ENCODE peak calls at places on chromosomes 3 and 15, in five cellular contexts. One of them, this sample, is unnamed.

GRCh38 chr15:101210058-101210457 is 41.8 kb downstream of the CHSY1 start:
- DNase-seq in AG10803: no peak
- DNase-seq in heart right ventricle: no peak
- DNase-seq in A549: no peak
- DNase-seq in lung: no peak
- DNase-seq in this sample: no peak

GRCh38 chr3:78476076-78476475 is 1291.7 kb downstream of the ROBO1 start:
- DNase-seq in AG10803: no peak
- DNase-seq in A549: no peak
- DNase-seq in lung: no peak
- DNase-seq in heart right ventricle: no peak
- DNase-seq in this sample: no peak

GRCh38 chr15:93656041-93656440 is 567.0 kb upstream of the RGMA start:
- DNase-seq in AG10803: no peak
- DNase-seq in A549: no peak
- DNase-seq in heart right ventricle: no peak
- DNase-seq in lung: no peak
- DNase-seq in this sample: no peak

GRCh38 chr15:70748281-70748747 is 15.0 kb downstream of the UACA start:
- DNase-seq in A549: no peak
- DNase-seq in lung: no peak
- DNase-seq in heart right ventricle: peak
- DNase-seq in AG10803: peak
- DNase-seq in this sample: peak

GRCh38 chr3:48417529-48418108 is 12.3 kb downstream of the PLXNB1 start:
- DNase-seq in lung: no peak
- DNase-seq in AG10803: no peak
- DNase-seq in heart right ventricle: no peak
- DNase-seq in A549: no peak
- DNase-seq in this sample: no peak

GRCh38 chr15:38504680-38505467 is 50.9 kb downstream of the FAM98B start:
- DNase-seq in heart right ventricle: no peak
- DNase-seq in AG10803: no peak
- DNase-seq in A549: no peak
- DNase-seq in lung: no peak
- DNase-seq in this sample: no peak

GRCh38 chr3:10219737-10220136 is 28.5 kb upstream of the TATDN2 start:
- DNase-seq in lung: no peak
- DNase-seq in AG10803: no peak
- DNase-seq in A549: no peak
- DNase-seq in heart right ventricle: no peak
- DNase-seq in this sample: no peak

GRCh38 chr3:113264249-113264648 is 52.9 kb downstream of the BOC start:
- DNase-seq in lung: no peak
- DNase-seq in A549: no peak
- DNase-seq in AG10803: no peak
- DNase-seq in heart right ventricle: no peak
- DNase-seq in this sample: no peak

GRCh38 chr15:84794148-84794547 is 23.0 kb upstream of the ALPK3 start:
- DNase-seq in heart right ventricle: no peak
- DNase-seq in AG10803: no peak
- DNase-seq in A549: no peak
- DNase-seq in lung: no peak
- DNase-seq in this sample: no peak

GRCh38 chr3:145124886-145125285 is 1036.1 kb downstream of the PLOD2 start:
- DNase-seq in lung: no peak
- DNase-seq in heart right ventricle: no peak
- DNase-seq in AG10803: no peak
- DNase-seq in A549: no peak
- DNase-seq in this sample: no peak

GRCh38 chr3:150673966-150674365 is 29.8 kb downstream of the ERICH6 start:
- DNase-seq in A549: no peak
- DNase-seq in AG10803: no peak
- DNase-seq in heart right ventricle: no peak
- DNase-seq in lung: no peak
- DNase-seq in this sample: no peak

GRCh38 chr15:60673918-60674558 is 195.1 kb upstream of the ICE2 start:
- DNase-seq in A549: peak
- DNase-seq in heart right ventricle: no peak
- DNase-seq in lung: peak
- DNase-seq in AG10803: peak
- DNase-seq in this sample: peak

GRCh38 chr3:44476963-44477311 is 533 bp downstream of the ZNF445 start:
- DNase-seq in AG10803: no peak
- DNase-seq in lung: no peak
- DNase-seq in heart right ventricle: no peak
- DNase-seq in A549: no peak
- DNase-seq in this sample: no peak

GRCh38 chr3:197367081-197367780 is 68.8 kb upstream of the DLG1 start:
- DNase-seq in AG10803: peak
- DNase-seq in lung: peak
- DNase-seq in A549: peak
- DNase-seq in heart right ventricle: no peak
- DNase-seq in this sample: peak

GRCh38 chr15:49421991-49422390 is 1.1 kb upstream of the FGF7 start:
- DNase-seq in A549: no peak
- DNase-seq in lung: no peak
- DNase-seq in heart right ventricle: peak
- DNase-seq in AG10803: peak
- DNase-seq in this sample: peak

GRCh38 chr3:69216981-69217380 is 94.6 kb upstream of the LMOD3 start:
- DNase-seq in A549: no peak
- DNase-seq in AG10803: no peak
- DNase-seq in lung: no peak
- DNase-seq in heart right ventricle: no peak
- DNase-seq in this sample: no peak

GRCh38 chr15:59203572-59203971 is 3.1 kb upstream of the LDHAL6B start:
- DNase-seq in A549: no peak
- DNase-seq in lung: no peak
- DNase-seq in AG10803: no peak
- DNase-seq in heart right ventricle: no peak
- DNase-seq in this sample: no peak

GRCh38 chr3:3023106-3023505 is 87.1 kb downstream of the IL5RA start:
- DNase-seq in heart right ventricle: no peak
- DNase-seq in lung: no peak
- DNase-seq in AG10803: no peak
- DNase-seq in A549: no peak
- DNase-seq in this sample: no peak

GRCh38 chr15:80526556-80527340 is 122.6 kb downstream of the ARNT2 start:
- DNase-seq in heart right ventricle: no peak
- DNase-seq in lung: no peak
- DNase-seq in A549: no peak
- DNase-seq in AG10803: peak
- DNase-seq in this sample: no peak

GRCh38 chr3:42846682-42847522 is 28.8 kb downstream of the CYP8B1 start:
- DNase-seq in heart right ventricle: no peak
- DNase-seq in lung: peak
- DNase-seq in AG10803: no peak
- DNase-seq in A549: no peak
- DNase-seq in this sample: no peak

GRCh38 chr3:3802021-3802420 is 2.8 kb downstream of the LRRN1 start:
- DNase-seq in A549: no peak
- DNase-seq in AG10803: no peak
- DNase-seq in heart right ventricle: no peak
- DNase-seq in lung: no peak
- DNase-seq in this sample: no peak

GRCh38 chr15:73196113-73196512 is 143.8 kb downstream of the NEO1 start:
- DNase-seq in A549: no peak
- DNase-seq in heart right ventricle: no peak
- DNase-seq in lung: no peak
- DNase-seq in AG10803: no peak
- DNase-seq in this sample: no peak

GRCh38 chr15:43723151-43723550 is 23.1 kb upstream of the PDIA3 start:
- DNase-seq in lung: no peak
- DNase-seq in A549: no peak
- DNase-seq in heart right ventricle: no peak
- DNase-seq in AG10803: no peak
- DNase-seq in this sample: no peak

GRCh38 chr3:107309312-107309711 is 67.9 kb upstream of the CCDC54 start:
- DNase-seq in heart right ventricle: no peak
- DNase-seq in A549: no peak
- DNase-seq in lung: no peak
- DNase-seq in AG10803: no peak
- DNase-seq in this sample: no peak

GRCh38 chr3:177150970-177151627 is 46.2 kb downstream of the TBL1XR1 start:
- DNase-seq in AG10803: peak
- DNase-seq in A549: no peak
- DNase-seq in lung: no peak
- DNase-seq in heart right ventricle: no peak
- DNase-seq in this sample: no peak

GRCh38 chr3:194296448-194296831 is 54.7 kb downstream of the CPN2 start:
- DNase-seq in AG10803: peak
- DNase-seq in lung: no peak
- DNase-seq in heart right ventricle: no peak
- DNase-seq in A549: peak
- DNase-seq in this sample: no peak

GRCh38 chr3:35254917-35255316 is 384.4 kb upstream of the ARPP21 start:
- DNase-seq in lung: no peak
- DNase-seq in AG10803: no peak
- DNase-seq in A549: no peak
- DNase-seq in heart right ventricle: no peak
- DNase-seq in this sample: no peak

GRCh38 chr3:144394052-144394451 is 422.4 kb downstream of the DIPK2A start:
- DNase-seq in A549: no peak
- DNase-seq in lung: no peak
- DNase-seq in heart right ventricle: no peak
- DNase-seq in AG10803: no peak
- DNase-seq in this sample: no peak

GRCh38 chr3:49805884-49806701 is 3.0 kb downstream of the INKA1 start:
- DNase-seq in heart right ventricle: peak
- DNase-seq in lung: no peak
- DNase-seq in A549: no peak
- DNase-seq in AG10803: no peak
- DNase-seq in this sample: peak

GRCh38 chr15:74723754-74724334 is 1.5 kb downstream of the CYP1A1 start:
- DNase-seq in lung: no peak
- DNase-seq in heart right ventricle: no peak
- DNase-seq in A549: peak
- DNase-seq in AG10803: peak
- DNase-seq in this sample: no peak

GRCh38 chr3:153623834-153624233 is 461.8 kb downstream of the RAP2B start:
- DNase-seq in lung: no peak
- DNase-seq in AG10803: no peak
- DNase-seq in A549: no peak
- DNase-seq in heart right ventricle: no peak
- DNase-seq in this sample: no peak
- H3K4me3 ChIP-seq in lung: no peak
- H3K4me3 ChIP-seq in AG10803: no peak
- H3K4me3 ChIP-seq in A549: no peak
- H3K4me3 ChIP-seq in heart right ventricle: no peak
- H3K4me3 ChIP-seq in this sample: no peak

GRCh38 chr15:67521770-67522568 is 1.0 kb downstream of the C15orf61 start:
- DNase-seq in heart right ventricle: no peak
- DNase-seq in lung: no peak
- DNase-seq in A549: peak
- DNase-seq in AG10803: peak
- DNase-seq in this sample: no peak
- TF ChIP-seq CTCF in heart right ventricle: no peak
- TF ChIP-seq CTCF in lung: no peak
- TF ChIP-seq CTCF in A549: no peak
- TF ChIP-seq CTCF in AG10803: no peak
- TF ChIP-seq CTCF in this sample: no peak

GRCh38 chr3:190048831-190049541 is 71.7 kb downstream of the P3H2 start:
- DNase-seq in heart right ventricle: no peak
- DNase-seq in A549: no peak
- DNase-seq in lung: no peak
- DNase-seq in AG10803: peak
- DNase-seq in this sample: no peak
- H3K4me3 ChIP-seq in heart right ventricle: no peak
- H3K4me3 ChIP-seq in A549: peak
- H3K4me3 ChIP-seq in lung: no peak
- H3K4me3 ChIP-seq in AG10803: peak
- H3K4me3 ChIP-seq in this sample: peak

DNA sequence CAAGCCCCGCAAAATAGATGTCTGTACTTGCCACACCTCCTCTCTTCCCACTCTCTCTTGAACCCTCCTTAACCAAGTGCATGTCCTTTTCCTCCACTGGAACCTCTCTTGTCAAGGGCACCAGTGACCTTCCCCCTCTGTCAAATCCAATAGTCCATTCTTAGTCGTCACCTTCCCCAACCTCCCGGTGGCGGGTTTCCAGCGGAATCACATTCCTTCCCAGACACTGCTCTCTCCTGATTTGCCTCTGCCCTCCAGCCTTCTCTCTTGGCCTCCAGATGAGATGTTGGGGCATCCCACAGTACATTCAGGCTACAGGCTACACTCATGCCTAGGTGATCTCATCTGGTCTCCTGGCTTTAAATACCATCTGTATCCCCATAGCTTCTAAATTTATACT is 31.1 kb downstream of the SCN5A start:
- DNase-seq in heart right ventricle: no peak
- DNase-seq in AG10803: no peak
- DNase-seq in A549: no peak
- DNase-seq in lung: no peak
- DNase-seq in this sample: no peak
- TF ChIP-seq CTCF in heart right ventricle: no peak
- TF ChIP-seq CTCF in AG10803: no peak
- TF ChIP-seq CTCF in A549: no peak
- TF ChIP-seq CTCF in lung: no peak
- TF ChIP-seq CTCF in this sample: no peak

This sample was measured in right atrium auricular region.